ENCODE peak calls at places on chromosome 14, in ten cellular contexts. One of them, this sample, is unnamed.

GRCh38 chr14:74977901-74978385 is 22.5 kb upstream of the PGF start:
- DNase-seq in GM03348: no peak
- DNase-seq in naive thymus-derived CD4-positive, alpha-beta T cell: no peak
- DNase-seq in AG04450: no peak
- DNase-seq in iPS-NIHi11: no peak
- DNase-seq in lower lobe of right lung: no peak
- DNase-seq in fibroblast of the aortic adventitia: no peak
- DNase-seq in H9: peak
- DNase-seq in stimulated activated CD4-positive, alpha-beta T cell treated with anti-CD3 and anti-CD28 coated beads, Interleukin-4, amount 100 ng/mL, for 48 hours: no peak
- DNase-seq in A549: no peak
- DNase-seq in this sample: no peak

GRCh38 chr14:70045715-70046535 is 142.8 kb downstream of the SLC8A3 start:
- DNase-seq in iPS-NIHi11: peak
- DNase-seq in AG04450: peak
- DNase-seq in A549: peak
- DNase-seq in H9: peak
- DNase-seq in stimulated activated CD4-positive, alpha-beta T cell treated with anti-CD3 and anti-CD28 coated beads, Interleukin-4, amount 100 ng/mL, for 48 hours: peak
- DNase-seq in fibroblast of the aortic adventitia: peak
- DNase-seq in naive thymus-derived CD4-positive, alpha-beta T cell: no peak
- DNase-seq in lower lobe of right lung: peak
- DNase-seq in GM03348: peak
- DNase-seq in this sample: peak

GRCh38 chr14:22500525-22500924 is 88.5 kb downstream of the DAD1 start:
- DNase-seq in iPS-NIHi11: no peak
- DNase-seq in stimulated activated CD4-positive, alpha-beta T cell treated with anti-CD3 and anti-CD28 coated beads, Interleukin-4, amount 100 ng/mL, for 48 hours: no peak
- DNase-seq in H9: no peak
- DNase-seq in A549: no peak
- DNase-seq in fibroblast of the aortic adventitia: no peak
- DNase-seq in naive thymus-derived CD4-positive, alpha-beta T cell: no peak
- DNase-seq in AG04450: no peak
- DNase-seq in GM03348: no peak
- DNase-seq in lower lobe of right lung: no peak
- DNase-seq in this sample: no peak

GRCh38 chr14:37122288-37122687 is 50.1 kb downstream of the SLC25A21 start:
- DNase-seq in naive thymus-derived CD4-positive, alpha-beta T cell: no peak
- DNase-seq in iPS-NIHi11: peak
- DNase-seq in fibroblast of the aortic adventitia: peak
- DNase-seq in GM03348: peak
- DNase-seq in AG04450: peak
- DNase-seq in stimulated activated CD4-positive, alpha-beta T cell treated with anti-CD3 and anti-CD28 coated beads, Interleukin-4, amount 100 ng/mL, for 48 hours: no peak
- DNase-seq in lower lobe of right lung: no peak
- DNase-seq in A549: peak
- DNase-seq in H9: no peak
- DNase-seq in this sample: no peak

GRCh38 chr14:105070760-105071137 is 5.5 kb upstream of the GPR132 start:
- DNase-seq in lower lobe of right lung: no peak
- DNase-seq in GM03348: no peak
- DNase-seq in AG04450: no peak
- DNase-seq in iPS-NIHi11: no peak
- DNase-seq in stimulated activated CD4-positive, alpha-beta T cell treated with anti-CD3 and anti-CD28 coated beads, Interleukin-4, amount 100 ng/mL, for 48 hours: no peak
- DNase-seq in naive thymus-derived CD4-positive, alpha-beta T cell: no peak
- DNase-seq in fibroblast of the aortic adventitia: no peak
- DNase-seq in H9: no peak
- DNase-seq in A549: no peak
- DNase-seq in this sample: no peak

GRCh38 chr14:21840765-21841164 is 167.1 kb upstream of the OR4E1 start:
- DNase-seq in stimulated activated CD4-positive, alpha-beta T cell treated with anti-CD3 and anti-CD28 coated beads, Interleukin-4, amount 100 ng/mL, for 48 hours: no peak
- DNase-seq in naive thymus-derived CD4-positive, alpha-beta T cell: no peak
- DNase-seq in A549: peak
- DNase-seq in GM03348: no peak
- DNase-seq in lower lobe of right lung: no peak
- DNase-seq in H9: peak
- DNase-seq in iPS-NIHi11: no peak
- DNase-seq in AG04450: no peak
- DNase-seq in fibroblast of the aortic adventitia: no peak
- DNase-seq in this sample: no peak

GRCh38 chr14:42884100-42884499 is 1277.4 kb downstream of the LRFN5 start:
- DNase-seq in iPS-NIHi11: no peak
- DNase-seq in stimulated activated CD4-positive, alpha-beta T cell treated with anti-CD3 and anti-CD28 coated beads, Interleukin-4, amount 100 ng/mL, for 48 hours: no peak
- DNase-seq in A549: peak
- DNase-seq in GM03348: no peak
- DNase-seq in lower lobe of right lung: no peak
- DNase-seq in AG04450: peak
- DNase-seq in H9: no peak
- DNase-seq in naive thymus-derived CD4-positive, alpha-beta T cell: no peak
- DNase-seq in fibroblast of the aortic adventitia: peak
- DNase-seq in this sample: no peak

GRCh38 chr14:38721822-38722431 is 381.1 kb downstream of the SEC23A start:
- DNase-seq in naive thymus-derived CD4-positive, alpha-beta T cell: no peak
- DNase-seq in AG04450: no peak
- DNase-seq in stimulated activated CD4-positive, alpha-beta T cell treated with anti-CD3 and anti-CD28 coated beads, Interleukin-4, amount 100 ng/mL, for 48 hours: peak
- DNase-seq in A549: peak
- DNase-seq in H9: peak
- DNase-seq in lower lobe of right lung: no peak
- DNase-seq in iPS-NIHi11: peak
- DNase-seq in GM03348: peak
- DNase-seq in fibroblast of the aortic adventitia: peak
- DNase-seq in this sample: no peak

GRCh38 chr14:65255583-65256443 is 153.5 kb upstream of the MAX start:
- DNase-seq in iPS-NIHi11: peak
- DNase-seq in AG04450: no peak
- DNase-seq in A549: peak
- DNase-seq in stimulated activated CD4-positive, alpha-beta T cell treated with anti-CD3 and anti-CD28 coated beads, Interleukin-4, amount 100 ng/mL, for 48 hours: no peak
- DNase-seq in GM03348: no peak
- DNase-seq in naive thymus-derived CD4-positive, alpha-beta T cell: no peak
- DNase-seq in lower lobe of right lung: peak
- DNase-seq in H9: peak
- DNase-seq in fibroblast of the aortic adventitia: peak
- DNase-seq in this sample: peak

GRCh38 chr14:71248204-71248603 is 340.9 kb downstream of the PCNX1 start:
- DNase-seq in lower lobe of right lung: no peak
- DNase-seq in GM03348: peak
- DNase-seq in iPS-NIHi11: no peak
- DNase-seq in H9: no peak
- DNase-seq in stimulated activated CD4-positive, alpha-beta T cell treated with anti-CD3 and anti-CD28 coated beads, Interleukin-4, amount 100 ng/mL, for 48 hours: no peak
- DNase-seq in AG04450: no peak
- DNase-seq in A549: no peak
- DNase-seq in fibroblast of the aortic adventitia: peak
- DNase-seq in naive thymus-derived CD4-positive, alpha-beta T cell: no peak
- DNase-seq in this sample: no peak

GRCh38 chr14:76456200-76456599 is 80.3 kb downstream of the ESRRB start:
- DNase-seq in lower lobe of right lung: no peak
- DNase-seq in iPS-NIHi11: peak
- DNase-seq in naive thymus-derived CD4-positive, alpha-beta T cell: peak
- DNase-seq in GM03348: peak
- DNase-seq in H9: peak
- DNase-seq in fibroblast of the aortic adventitia: peak
- DNase-seq in stimulated activated CD4-positive, alpha-beta T cell treated with anti-CD3 and anti-CD28 coated beads, Interleukin-4, amount 100 ng/mL, for 48 hours: peak
- DNase-seq in AG04450: no peak
- DNase-seq in A549: peak
- DNase-seq in this sample: no peak

GRCh38 chr14:21206753-21207684 is 51.2 kb upstream of the OR5AU1 start:
- DNase-seq in stimulated activated CD4-positive, alpha-beta T cell treated with anti-CD3 and anti-CD28 coated beads, Interleukin-4, amount 100 ng/mL, for 48 hours: no peak
- DNase-seq in lower lobe of right lung: no peak
- DNase-seq in H9: no peak
- DNase-seq in GM03348: no peak
- DNase-seq in naive thymus-derived CD4-positive, alpha-beta T cell: no peak
- DNase-seq in A549: no peak
- DNase-seq in iPS-NIHi11: no peak
- DNase-seq in AG04450: no peak
- DNase-seq in fibroblast of the aortic adventitia: no peak
- DNase-seq in this sample: no peak

GRCh38 chr14:62914025-62914424 is 131.2 kb downstream of the KCNH5 start:
- DNase-seq in naive thymus-derived CD4-positive, alpha-beta T cell: no peak
- DNase-seq in stimulated activated CD4-positive, alpha-beta T cell treated with anti-CD3 and anti-CD28 coated beads, Interleukin-4, amount 100 ng/mL, for 48 hours: no peak
- DNase-seq in GM03348: no peak
- DNase-seq in A549: no peak
- DNase-seq in iPS-NIHi11: no peak
- DNase-seq in fibroblast of the aortic adventitia: peak
- DNase-seq in AG04450: peak
- DNase-seq in lower lobe of right lung: no peak
- DNase-seq in H9: no peak
- DNase-seq in this sample: no peak

GRCh38 chr14:92491782-92492181 is 21.8 kb upstream of the RIN3 start:
- DNase-seq in GM03348: no peak
- DNase-seq in iPS-NIHi11: no peak
- DNase-seq in lower lobe of right lung: no peak
- DNase-seq in naive thymus-derived CD4-positive, alpha-beta T cell: no peak
- DNase-seq in stimulated activated CD4-positive, alpha-beta T cell treated with anti-CD3 and anti-CD28 coated beads, Interleukin-4, amount 100 ng/mL, for 48 hours: no peak
- DNase-seq in fibroblast of the aortic adventitia: no peak
- DNase-seq in H9: no peak
- DNase-seq in A549: no peak
- DNase-seq in AG04450: no peak
- DNase-seq in this sample: no peak

GRCh38 chr14:37078131-37078530 is 94.3 kb downstream of the SLC25A21 start:
- DNase-seq in AG04450: no peak
- DNase-seq in lower lobe of right lung: no peak
- DNase-seq in fibroblast of the aortic adventitia: no peak
- DNase-seq in iPS-NIHi11: no peak
- DNase-seq in stimulated activated CD4-positive, alpha-beta T cell treated with anti-CD3 and anti-CD28 coated beads, Interleukin-4, amount 100 ng/mL, for 48 hours: no peak
- DNase-seq in A549: no peak
- DNase-seq in GM03348: peak
- DNase-seq in H9: no peak
- DNase-seq in naive thymus-derived CD4-positive, alpha-beta T cell: no peak
- DNase-seq in this sample: no peak

GRCh38 chr14:68363841-68364711 is 428.8 kb downstream of the ZFP36L1 start:
- DNase-seq in GM03348: no peak
- DNase-seq in iPS-NIHi11: peak
- DNase-seq in AG04450: no peak
- DNase-seq in fibroblast of the aortic adventitia: no peak
- DNase-seq in H9: peak
- DNase-seq in naive thymus-derived CD4-positive, alpha-beta T cell: no peak
- DNase-seq in A549: peak
- DNase-seq in lower lobe of right lung: peak
- DNase-seq in stimulated activated CD4-positive, alpha-beta T cell treated with anti-CD3 and anti-CD28 coated beads, Interleukin-4, amount 100 ng/mL, for 48 hours: no peak
- DNase-seq in this sample: no peak

GRCh38 chr14:93303659-93304058 is 29.2 kb downstream of the BTBD7 start:
- DNase-seq in stimulated activated CD4-positive, alpha-beta T cell treated with anti-CD3 and anti-CD28 coated beads, Interleukin-4, amount 100 ng/mL, for 48 hours: no peak
- DNase-seq in A549: no peak
- DNase-seq in lower lobe of right lung: no peak
- DNase-seq in H9: no peak
- DNase-seq in AG04450: no peak
- DNase-seq in naive thymus-derived CD4-positive, alpha-beta T cell: no peak
- DNase-seq in GM03348: peak
- DNase-seq in fibroblast of the aortic adventitia: peak
- DNase-seq in iPS-NIHi11: no peak
- DNase-seq in this sample: no peak

GRCh38 chr14:49754570-49755097 is 13.3 kb upstream of the KLHDC2 start:
- DNase-seq in A549: no peak
- DNase-seq in stimulated activated CD4-positive, alpha-beta T cell treated with anti-CD3 and anti-CD28 coated beads, Interleukin-4, amount 100 ng/mL, for 48 hours: no peak
- DNase-seq in lower lobe of right lung: no peak
- DNase-seq in H9: no peak
- DNase-seq in GM03348: no peak
- DNase-seq in AG04450: no peak
- DNase-seq in naive thymus-derived CD4-positive, alpha-beta T cell: no peak
- DNase-seq in fibroblast of the aortic adventitia: no peak
- DNase-seq in iPS-NIHi11: no peak
- DNase-seq in this sample: no peak

GRCh38 chr14:74140374-74140850 is 55.7 kb downstream of the LIN52 start:
- DNase-seq in stimulated activated CD4-positive, alpha-beta T cell treated with anti-CD3 and anti-CD28 coated beads, Interleukin-4, amount 100 ng/mL, for 48 hours: no peak
- DNase-seq in GM03348: no peak
- DNase-seq in A549: no peak
- DNase-seq in fibroblast of the aortic adventitia: peak
- DNase-seq in H9: no peak
- DNase-seq in AG04450: no peak
- DNase-seq in iPS-NIHi11: no peak
- DNase-seq in naive thymus-derived CD4-positive, alpha-beta T cell: no peak
- DNase-seq in lower lobe of right lung: peak
- DNase-seq in this sample: peak

This sample was measured in NCI-H774.